ENCODE peak calls at places on chromosomes 7 and 10, in ten cellular contexts. S is adrenal gland, F is fibroblast of lung, N is cerebellar cortex, W is mammary epithelial cell, I is lower lobe of right lung, X is astrocyte of the spinal cord, H is fibroblast of the conjunctiva, U is RPMI7951, M is head of caudate nucleus. C is an unnamed sample.

GRCh38 chr10:34290412-34291082 is 524.5 kb downstream of the PARD3 start:
- DNase-seq in U (peak; percentile 79), S (peak; percentile 79), N (no peak), I (no peak), H (no peak), X (peak; percentile 61), M (no peak), F (peak; percentile 98), W (peak; percentile 63), C (no peak)

GRCh38 chr10:70038926-70039325 is 13.7 kb upstream of the MACROH2A2 start:
- DNase-seq in F (no peak), N (no peak), W (no peak), X (no peak), H (no peak), U (no peak), S (no peak), M (no peak), I (no peak), C (no peak)

GRCh38 chr7:37352974-37353948 is 95.4 kb downstream of the ELMO1 start:
- DNase-seq in M (no peak), X (no peak), N (peak; percentile 9), W (no peak), F (no peak), U (no peak), S (peak; percentile 18), H (no peak), I (no peak), C (peak; percentile 56)

GRCh38 chr7:142637240-142637639 is 112.0 kb upstream of the PRSS1 start:
- DNase-seq in W (no peak), I (no peak), S (no peak), F (no peak), X (no peak), M (no peak), H (no peak), N (no peak), U (no peak), C (no peak)

GRCh38 chr7:73526892-73527821 is 5.1 kb upstream of the BAZ1B start:
- DNase-seq in U (peak; percentile 59), M (no peak), I (no peak), W (no peak), H (no peak), N (no peak), S (no peak), F (no peak), X (no peak), C (no peak)

GRCh38 chr7:112160771-112161150 is 45.4 kb downstream of the DOCK4 start:
- DNase-seq in X (peak; percentile 20), I (no peak), W (no peak), N (no peak), H (no peak), U (no peak), S (no peak), M (no peak), F (no peak), C (no peak)

GRCh38 chr10:13296476-13296875 is 3.4 kb downstream of the PHYH start:
- DNase-seq in W (no peak), S (no peak), X (no peak), U (no peak), H (no peak), F (no peak), M (no peak), I (no peak), N (no peak), C (no peak)

GRCh38 chr7:158804335-158804734 is 25.0 kb downstream of the ESYT2 start:
- DNase-seq in U (no peak), F (no peak), X (no peak), M (no peak), H (no peak), N (no peak), S (no peak), I (no peak), W (no peak), C (no peak)

GRCh38 chr7:11427686-11428273 is 404.2 kb downstream of the THSD7A start:
- DNase-seq in N (peak; percentile 59), W (peak; percentile 38), H (peak; percentile 69), F (peak; percentile 86), I (no peak), S (no peak), X (peak; percentile 76), U (peak; percentile 36), M (peak; percentile 48), C (no peak)

GRCh38 chr7:77537136-77537594 is at the start of gene PTPN12:
- DNase-seq in F (no peak), N (peak; percentile 34), M (peak; percentile 88), X (no peak), U (peak; percentile 88), W (no peak), I (no peak), H (peak; percentile 57), S (peak; percentile 81), C (no peak)

C was measured in T-helper 22 cell.